ENCODE peak calls at places on chromosome 1, in eight cellular contexts. N, B, R, D, Z, M, C and G are unnamed samples.
A peak's percentile ranks its signal among the peaks of the same experiment; 100 is the strongest.

GRCh38 chr1:167629681-167630567 is at the start of gene RCSD1:
- DNase-seq in B (peak; percentile 64), M (no peak), N (peak; percentile 15), C (peak; percentile 81), R (peak; percentile 23), Z (peak; percentile 16), D (no peak), G (no peak)

GRCh38 chr1:44645466-44646244 is 28.6 kb downstream of the TMEM53 start:
- DNase-seq in D (peak; percentile 28), R (peak; percentile 40), M (no peak), C (no peak), Z (no peak), B (no peak), N (peak; percentile 48), G (no peak)

GRCh38 chr1:33363470-33363861 is 42.6 kb upstream of the A3GALT2 start:
- DNase-seq in B (no peak), C (no peak), N (no peak), Z (no peak), M (no peak), R (no peak), D (no peak), G (no peak)

GRCh38 chr1:229230893-229231753 is 39.8 kb upstream of the RAB4A start:
- DNase-seq in B (no peak), D (no peak), N (peak; percentile 31), C (no peak), R (no peak), M (no peak), Z (peak; percentile 91), G (no peak)

GRCh38 chr1:12775443-12775842 is 1.9 kb downstream of the PRAMEF12 start:
- DNase-seq in N (no peak), B (no peak), Z (no peak), R (no peak), C (no peak), M (no peak), D (no peak), G (no peak)

GRCh38 chr1:188489336-188490112 is 1660.8 kb downstream of the PLA2G4A start:
- DNase-seq in D (no peak), C (no peak), R (no peak), N (no peak), Z (peak; percentile 2), B (no peak), M (peak; percentile 8), G (no peak)

GRCh38 chr1:43269627-43270375 is at the start of gene TMEM125:
- DNase-seq in R (no peak), C (no peak), M (no peak), N (no peak), D (no peak), Z (no peak), B (peak; percentile 90), G (no peak)

GRCh38 chr1:24825174-24825573 is 79.9 kb downstream of the CLIC4 start:
- DNase-seq in D (no peak), N (no peak), C (no peak), R (no peak), Z (no peak), M (no peak), B (no peak), G (no peak)

GRCh38 chr1:14626869-14627607 is 28.6 kb downstream of the KAZN start:
- DNase-seq in D (no peak), R (peak; percentile 32), Z (peak; percentile 31), N (peak; percentile 24), B (no peak), M (peak; percentile 15), C (peak; percentile 65), G (no peak)

GRCh38 chr1:52662645-52663313 is 29.8 kb downstream of the SHISAL2A start:
- DNase-seq in M (peak; percentile 84), N (peak; percentile 72), C (no peak), Z (peak; percentile 96), B (no peak), D (no peak), R (no peak), G (peak; percentile 43)

GRCh38 chr1:201360901-201361651 is 16.4 kb downstream of the TNNT2 start:
- DNase-seq in D (no peak), N (no peak), M (no peak), C (no peak), R (no peak), Z (no peak), B (peak; percentile 28), G (no peak)

DNA sequence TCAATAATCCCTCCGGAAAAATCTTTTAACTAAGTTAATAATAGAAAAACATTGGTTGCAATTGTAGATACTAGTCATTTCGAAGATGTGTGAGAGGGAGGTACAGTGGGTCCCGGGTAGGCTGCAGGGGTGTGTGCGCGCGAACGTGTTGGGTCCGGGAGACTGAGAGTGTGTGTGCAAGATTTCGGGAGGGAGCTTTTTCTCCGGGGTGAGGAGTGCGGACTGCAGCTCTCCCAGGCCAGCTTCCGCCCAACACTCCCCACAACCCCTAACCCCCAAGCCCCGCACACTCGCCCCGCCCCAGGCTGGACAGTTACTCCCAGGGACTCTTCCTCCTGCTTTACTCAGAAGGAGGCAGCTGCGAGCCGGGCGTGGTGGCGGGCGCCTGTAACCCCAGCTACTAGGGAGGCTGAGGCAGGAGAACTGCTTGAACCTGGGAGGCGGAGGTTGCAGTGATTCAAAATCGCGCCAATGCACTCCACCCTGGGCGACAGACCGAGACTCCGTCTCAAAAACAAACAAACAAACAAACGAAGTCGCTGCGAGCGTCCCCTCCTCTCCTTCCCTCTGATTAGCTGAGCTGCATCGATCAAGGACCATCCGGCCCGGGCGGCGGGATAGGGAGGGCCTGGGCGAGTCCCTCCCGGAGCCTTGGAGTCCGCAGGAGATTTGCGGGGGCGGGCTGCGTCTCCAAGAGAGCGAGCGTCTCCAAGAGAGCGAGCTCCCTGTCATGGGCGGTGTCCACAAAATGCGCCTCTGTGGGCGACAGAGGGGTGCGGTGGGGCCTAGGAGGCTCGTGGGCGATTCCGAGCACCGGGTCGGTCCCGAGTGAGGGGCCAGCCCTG is 28.3 kb upstream of the PPM1J start:
- DNase-seq in Z (peak; percentile 53), D (no peak), R (no peak), M (no peak), B (no peak), C (no peak), N (no peak), G (no peak)
- H3K4me3 ChIP-seq in Z (peak overlapping the region; percentile 40), D (peak overlapping the region; percentile 30), R (no peak overlapping the region), M (no peak overlapping the region), B (no peak overlapping the region), C (no peak overlapping the region), N (peak overlapping the region; percentile 37), G (peak overlapping the region; percentile 44)

GRCh38 chr1:244451539-244451950 is at the start of gene ADSS2:
- DNase-seq in R (no peak), D (peak; percentile 25), M (no peak), Z (no peak), B (no peak), C (no peak), N (no peak), G (no peak)

GRCh38 chr1:244451951-244452795 is 464 bp upstream of the ADSS2 start:
- DNase-seq in C (peak; percentile 99), Z (peak; percentile 99), M (peak; percentile 100), D (peak; percentile 99), R (peak; percentile 99), N (peak; percentile 100), B (peak; percentile 100), G (peak; percentile 96)

GRCh38 chr1:244450597-244451538 is 841 bp downstream of the ADSS2 start:
- DNase-seq in M (peak; percentile 59), Z (peak; percentile 54), C (peak; percentile 79), D (peak; percentile 52), B (peak; percentile 70), R (peak; percentile 74), N (peak; percentile 75), G (no peak)

GRCh38 chr1:244456586-244456985 is 4.5 kb upstream of the CATSPERE start:
- DNase-seq in C (no peak), M (no peak), B (no peak), D (no peak), Z (no peak), N (no peak), R (no peak), G (no peak)

DNA sequence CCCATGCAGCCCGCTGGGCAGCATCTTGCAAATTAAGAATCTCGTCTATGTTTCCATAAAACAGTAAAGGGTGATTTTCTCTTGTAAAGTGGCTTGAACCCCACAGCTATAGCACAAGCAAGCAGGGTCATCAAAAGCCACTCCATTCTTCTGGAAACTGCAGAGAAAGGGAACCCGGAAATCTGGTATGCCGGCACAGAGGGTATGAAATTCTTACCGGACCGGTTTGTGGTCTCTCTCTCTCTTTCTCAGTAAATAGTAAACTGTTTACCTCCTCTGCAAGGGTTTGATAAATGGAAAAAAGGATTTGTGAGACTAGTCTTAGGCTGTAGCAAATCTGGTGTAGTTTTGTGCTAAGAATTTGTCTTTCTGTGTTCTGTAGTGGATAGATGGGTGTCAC is 2.7 kb upstream of the ADSS2 start:
- DNase-seq in R (no peak), M (no peak), B (no peak), Z (peak; percentile 55), D (no peak), N (no peak), C (no peak), G (no peak)
- H3K4me3 ChIP-seq in R (no peak overlapping the region), M (no peak overlapping the region), B (no peak overlapping the region), Z (peak overlapping the region; percentile 7), D (no peak overlapping the region), N (no peak overlapping the region), C (no peak overlapping the region), G (no peak overlapping the region)

GRCh38 chr1:212567676-212568075 is 40.9 kb upstream of the ATF3 start:
- DNase-seq in B (no peak), N (no peak), R (no peak), D (no peak), M (no peak), C (no peak), Z (no peak), G (no peak)

GRCh38 chr1:212562771-212563170 is 45.8 kb upstream of the ATF3 start:
- DNase-seq in N (no peak), D (no peak), Z (no peak), M (no peak), R (no peak), C (no peak), B (no peak), G (no peak)

GRCh38 chr1:212565571-212566305 is 42.8 kb upstream of the ATF3 start:
- DNase-seq in B (no peak), D (no peak), M (no peak), C (no peak), N (no peak), Z (no peak), R (no peak), G (no peak)

GRCh38 chr1:212566522-212567479 is 41.8 kb upstream of the ATF3 start:
- DNase-seq in R (no peak), C (peak; percentile 58), D (peak; percentile 39), N (peak; percentile 64), M (peak; percentile 80), B (no peak), Z (peak; percentile 91), G (no peak)

GRCh38 chr1:212565079-212565478 is 43.5 kb upstream of the ATF3 start:
- DNase-seq in M (no peak), D (no peak), N (no peak), C (no peak), Z (no peak), R (no peak), B (no peak), G (no peak)
- H3K4me3 ChIP-seq in M (no peak overlapping the region), D (no peak overlapping the region), N (no peak overlapping the region), C (no peak overlapping the region), Z (no peak overlapping the region), R (no peak overlapping the region), B (no peak overlapping the region), G (no peak overlapping the region)

DNA sequence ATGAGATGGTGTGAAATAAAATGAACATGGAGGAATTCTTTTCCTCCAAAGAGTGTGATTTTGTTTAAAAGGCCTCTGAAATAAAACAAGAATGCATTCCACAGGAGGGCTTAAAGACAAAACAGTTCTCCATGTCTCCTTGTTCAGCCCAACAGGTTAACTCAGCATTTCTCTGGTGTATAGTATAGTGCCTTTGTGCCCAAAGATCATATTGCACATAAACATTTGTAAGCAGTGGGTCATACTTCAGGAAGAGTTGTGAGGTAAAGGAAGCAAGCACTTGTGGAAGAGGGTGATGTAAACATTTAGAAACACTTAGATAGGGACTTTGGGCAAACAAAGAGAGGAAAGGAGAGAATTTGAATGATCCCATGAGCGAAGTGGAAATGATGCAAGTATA is 433.9 kb downstream of the SIPA1L2 start:
- DNase-seq in R (no peak), C (no peak), N (no peak), Z (no peak), M (no peak), B (no peak), D (no peak), G (no peak)
- H3K4me3 ChIP-seq in R (no peak overlapping the region), C (no peak overlapping the region), N (no peak overlapping the region), Z (no peak overlapping the region), M (no peak overlapping the region), B (no peak overlapping the region), D (no peak overlapping the region), G (no peak overlapping the region)